ENCODE peak calls at places on chromosomes 1 and 21, in ten cellular contexts. One of them, this sample, is unnamed.

GRCh38 chr1:5752715-5753330 is 239.4 kb downstream of the NPHP4 start:
- DNase-seq in pancreas: peak; percentile 14
- DNase-seq in HL-60: no peak
- DNase-seq in cardiac muscle cell: no peak
- DNase-seq in nephron progenitor cell: no peak
- DNase-seq in left ventricle myocardium inferior: no peak
- DNase-seq in K562: no peak
- DNase-seq in HFFc6: no peak
- DNase-seq in CD4-positive, alpha-beta T cell: peak; percentile 24
- DNase-seq in lower lobe of right lung: no peak
- DNase-seq in this sample: no peak

GRCh38 chr1:118947790-118948189 is 40.4 kb downstream of the TBX15 start:
- DNase-seq in pancreas: no peak
- DNase-seq in HL-60: no peak
- DNase-seq in CD4-positive, alpha-beta T cell: no peak
- DNase-seq in HFFc6: peak; percentile 87
- DNase-seq in cardiac muscle cell: peak; percentile 66
- DNase-seq in K562: no peak
- DNase-seq in lower lobe of right lung: no peak
- DNase-seq in left ventricle myocardium inferior: no peak
- DNase-seq in nephron progenitor cell: no peak
- DNase-seq in this sample: no peak

GRCh38 chr1:77889240-77889637 is 815 bp downstream of the NEXN start:
- DNase-seq in HL-60: no peak
- DNase-seq in K562: peak; percentile 20
- DNase-seq in nephron progenitor cell: no peak
- DNase-seq in left ventricle myocardium inferior: no peak
- DNase-seq in cardiac muscle cell: peak; percentile 75
- DNase-seq in lower lobe of right lung: no peak
- DNase-seq in HFFc6: peak; percentile 41
- DNase-seq in pancreas: no peak
- DNase-seq in CD4-positive, alpha-beta T cell: no peak
- DNase-seq in this sample: no peak

GRCh38 chr1:234495231-234495990 is 16.4 kb upstream of the TARBP1 start:
- DNase-seq in lower lobe of right lung: no peak
- DNase-seq in cardiac muscle cell: peak; percentile 64
- DNase-seq in HFFc6: peak; percentile 97
- DNase-seq in pancreas: no peak
- DNase-seq in left ventricle myocardium inferior: no peak
- DNase-seq in nephron progenitor cell: no peak
- DNase-seq in CD4-positive, alpha-beta T cell: no peak
- DNase-seq in HL-60: no peak
- DNase-seq in K562: no peak
- DNase-seq in this sample: peak; percentile 64

GRCh38 chr1:188043536-188044245 is 1214.9 kb downstream of the PLA2G4A start:
- DNase-seq in cardiac muscle cell: no peak
- DNase-seq in nephron progenitor cell: no peak
- DNase-seq in K562: no peak
- DNase-seq in left ventricle myocardium inferior: no peak
- DNase-seq in HFFc6: no peak
- DNase-seq in HL-60: no peak
- DNase-seq in lower lobe of right lung: no peak
- DNase-seq in pancreas: no peak
- DNase-seq in CD4-positive, alpha-beta T cell: no peak
- DNase-seq in this sample: no peak

GRCh38 chr1:206658264-206658980 is 23.1 kb downstream of the DYRK3 start:
- DNase-seq in CD4-positive, alpha-beta T cell: peak; percentile 55
- DNase-seq in HFFc6: no peak
- DNase-seq in pancreas: no peak
- DNase-seq in K562: peak; percentile 95
- DNase-seq in left ventricle myocardium inferior: peak; percentile 60
- DNase-seq in HL-60: peak; percentile 54
- DNase-seq in nephron progenitor cell: peak; percentile 63
- DNase-seq in cardiac muscle cell: peak; percentile 32
- DNase-seq in lower lobe of right lung: peak; percentile 71
- DNase-seq in this sample: peak; percentile 67

GRCh38 chr1:156618853-156619581 is at the start of gene HAPLN2:
- DNase-seq in K562: no peak
- DNase-seq in CD4-positive, alpha-beta T cell: no peak
- DNase-seq in nephron progenitor cell: peak; percentile 61
- DNase-seq in lower lobe of right lung: no peak
- DNase-seq in left ventricle myocardium inferior: no peak
- DNase-seq in HFFc6: no peak
- DNase-seq in pancreas: no peak
- DNase-seq in cardiac muscle cell: no peak
- DNase-seq in HL-60: no peak
- DNase-seq in this sample: peak; percentile 37

GRCh38 chr1:5495596-5496410 is 496.4 kb downstream of the NPHP4 start:
- DNase-seq in cardiac muscle cell: no peak
- DNase-seq in left ventricle myocardium inferior: no peak
- DNase-seq in lower lobe of right lung: no peak
- DNase-seq in HFFc6: no peak
- DNase-seq in nephron progenitor cell: no peak
- DNase-seq in K562: no peak
- DNase-seq in HL-60: no peak
- DNase-seq in pancreas: no peak
- DNase-seq in CD4-positive, alpha-beta T cell: no peak
- DNase-seq in this sample: no peak

GRCh38 chr1:29832936-29833335 is 596.6 kb downstream of the PTPRU start:
- DNase-seq in HFFc6: no peak
- DNase-seq in lower lobe of right lung: no peak
- DNase-seq in left ventricle myocardium inferior: no peak
- DNase-seq in cardiac muscle cell: no peak
- DNase-seq in K562: no peak
- DNase-seq in CD4-positive, alpha-beta T cell: no peak
- DNase-seq in HL-60: no peak
- DNase-seq in nephron progenitor cell: no peak
- DNase-seq in pancreas: no peak
- DNase-seq in this sample: no peak

GRCh38 chr1:178689769-178690168 is 35.3 kb upstream of the RALGPS2 start:
- DNase-seq in CD4-positive, alpha-beta T cell: no peak
- DNase-seq in K562: no peak
- DNase-seq in cardiac muscle cell: no peak
- DNase-seq in HFFc6: no peak
- DNase-seq in nephron progenitor cell: no peak
- DNase-seq in lower lobe of right lung: no peak
- DNase-seq in left ventricle myocardium inferior: no peak
- DNase-seq in pancreas: no peak
- DNase-seq in HL-60: peak; percentile 18
- DNase-seq in this sample: no peak

GRCh38 chr21:22231013-22231412 is 1232.8 kb downstream of the NCAM2 start:
- DNase-seq in nephron progenitor cell: no peak
- DNase-seq in HL-60: no peak
- DNase-seq in CD4-positive, alpha-beta T cell: no peak
- DNase-seq in pancreas: no peak
- DNase-seq in K562: no peak
- DNase-seq in cardiac muscle cell: no peak
- DNase-seq in lower lobe of right lung: no peak
- DNase-seq in left ventricle myocardium inferior: no peak
- DNase-seq in HFFc6: no peak
- DNase-seq in this sample: no peak

GRCh38 chr1:22044690-22045420 is 7.7 kb upstream of the CDC42 start:
- DNase-seq in lower lobe of right lung: no peak
- DNase-seq in K562: no peak
- DNase-seq in CD4-positive, alpha-beta T cell: no peak
- DNase-seq in nephron progenitor cell: no peak
- DNase-seq in HL-60: no peak
- DNase-seq in cardiac muscle cell: peak; percentile 82
- DNase-seq in left ventricle myocardium inferior: no peak
- DNase-seq in HFFc6: peak; percentile 59
- DNase-seq in pancreas: no peak
- DNase-seq in this sample: no peak

GRCh38 chr1:226408285-226409184 is 642 bp upstream of the PARP1 start:
- DNase-seq in pancreas: peak; percentile 72
- DNase-seq in nephron progenitor cell: no peak
- DNase-seq in lower lobe of right lung: no peak
- DNase-seq in HFFc6: no peak
- DNase-seq in cardiac muscle cell: no peak
- DNase-seq in K562: no peak
- DNase-seq in HL-60: no peak
- DNase-seq in left ventricle myocardium inferior: no peak
- DNase-seq in CD4-positive, alpha-beta T cell: no peak
- DNase-seq in this sample: no peak

GRCh38 chr1:29657816-29658215 is 421.5 kb downstream of the PTPRU start:
- DNase-seq in HFFc6: no peak
- DNase-seq in left ventricle myocardium inferior: no peak
- DNase-seq in lower lobe of right lung: no peak
- DNase-seq in HL-60: no peak
- DNase-seq in pancreas: no peak
- DNase-seq in K562: no peak
- DNase-seq in cardiac muscle cell: no peak
- DNase-seq in nephron progenitor cell: no peak
- DNase-seq in CD4-positive, alpha-beta T cell: no peak
- DNase-seq in this sample: no peak

GRCh38 chr1:223670458-223671159 is 5.1 kb upstream of the CAPN8 start:
- DNase-seq in CD4-positive, alpha-beta T cell: no peak
- DNase-seq in nephron progenitor cell: peak; percentile 58
- DNase-seq in K562: peak; percentile 65
- DNase-seq in HL-60: peak; percentile 7
- DNase-seq in pancreas: no peak
- DNase-seq in cardiac muscle cell: peak; percentile 56
- DNase-seq in HFFc6: peak; percentile 45
- DNase-seq in left ventricle myocardium inferior: no peak
- DNase-seq in lower lobe of right lung: peak; percentile 62
- DNase-seq in this sample: peak; percentile 48

GRCh38 chr1:64357376-64357775 is 112.6 kb upstream of the CACHD1 start:
- DNase-seq in cardiac muscle cell: no peak
- DNase-seq in left ventricle myocardium inferior: no peak
- DNase-seq in nephron progenitor cell: peak; percentile 22
- DNase-seq in CD4-positive, alpha-beta T cell: no peak
- DNase-seq in lower lobe of right lung: no peak
- DNase-seq in HFFc6: no peak
- DNase-seq in HL-60: no peak
- DNase-seq in K562: no peak
- DNase-seq in pancreas: no peak
- DNase-seq in this sample: no peak

DNA sequence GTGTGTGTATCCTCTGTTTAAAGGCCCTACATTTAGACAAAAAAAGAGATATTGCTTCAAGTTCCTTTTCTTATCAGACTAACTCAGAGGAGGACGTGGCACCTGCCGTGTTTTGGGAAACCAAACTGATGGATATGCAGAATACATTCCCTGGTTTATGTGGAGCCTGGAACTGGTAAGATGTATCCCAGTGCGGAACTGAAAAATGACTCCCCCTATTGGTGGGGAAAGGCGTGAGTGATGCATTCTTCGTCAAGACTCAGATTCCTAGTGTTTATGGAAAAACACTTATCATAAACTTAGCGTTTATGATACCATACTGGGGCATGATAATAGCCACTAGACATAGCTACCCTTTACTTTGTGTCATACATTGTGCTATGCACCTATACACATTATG is 154.2 kb downstream of the ZNF326 start:
- DNase-seq in pancreas: no peak
- DNase-seq in HFFc6: no peak
- DNase-seq in left ventricle myocardium inferior: no peak
- DNase-seq in cardiac muscle cell: no peak
- DNase-seq in lower lobe of right lung: no peak
- DNase-seq in nephron progenitor cell: no peak
- DNase-seq in HL-60: no peak
- DNase-seq in K562: peak; percentile 12
- DNase-seq in CD4-positive, alpha-beta T cell: no peak
- DNase-seq in this sample: no peak
- TF ChIP-seq CTCF in pancreas: no peak
- TF ChIP-seq CTCF in HFFc6: no peak
- TF ChIP-seq CTCF in left ventricle myocardium inferior: no peak
- TF ChIP-seq CTCF in cardiac muscle cell: no peak
- TF ChIP-seq CTCF in lower lobe of right lung: no peak
- TF ChIP-seq CTCF in nephron progenitor cell: no peak
- TF ChIP-seq CTCF in HL-60: no peak
- TF ChIP-seq CTCF in K562: peak; percentile 7
- TF ChIP-seq CTCF in CD4-positive, alpha-beta T cell: no peak
- TF ChIP-seq CTCF in this sample: peak; percentile 5

GRCh38 chr1:217554849-217555248 is 76.0 kb downstream of the GPATCH2 start:
- DNase-seq in cardiac muscle cell: no peak
- DNase-seq in left ventricle myocardium inferior: no peak
- DNase-seq in lower lobe of right lung: no peak
- DNase-seq in HFFc6: no peak
- DNase-seq in K562: no peak
- DNase-seq in nephron progenitor cell: no peak
- DNase-seq in CD4-positive, alpha-beta T cell: no peak
- DNase-seq in pancreas: no peak
- DNase-seq in HL-60: no peak
- DNase-seq in this sample: no peak
- TF ChIP-seq CTCF in cardiac muscle cell: no peak
- TF ChIP-seq CTCF in left ventricle myocardium inferior: no peak
- TF ChIP-seq CTCF in lower lobe of right lung: no peak
- TF ChIP-seq CTCF in HFFc6: no peak
- TF ChIP-seq CTCF in K562: no peak
- TF ChIP-seq CTCF in nephron progenitor cell: no peak
- TF ChIP-seq CTCF in CD4-positive, alpha-beta T cell: no peak
- TF ChIP-seq CTCF in pancreas: no peak
- TF ChIP-seq CTCF in HL-60: no peak
- TF ChIP-seq CTCF in this sample: no peak

DNA sequence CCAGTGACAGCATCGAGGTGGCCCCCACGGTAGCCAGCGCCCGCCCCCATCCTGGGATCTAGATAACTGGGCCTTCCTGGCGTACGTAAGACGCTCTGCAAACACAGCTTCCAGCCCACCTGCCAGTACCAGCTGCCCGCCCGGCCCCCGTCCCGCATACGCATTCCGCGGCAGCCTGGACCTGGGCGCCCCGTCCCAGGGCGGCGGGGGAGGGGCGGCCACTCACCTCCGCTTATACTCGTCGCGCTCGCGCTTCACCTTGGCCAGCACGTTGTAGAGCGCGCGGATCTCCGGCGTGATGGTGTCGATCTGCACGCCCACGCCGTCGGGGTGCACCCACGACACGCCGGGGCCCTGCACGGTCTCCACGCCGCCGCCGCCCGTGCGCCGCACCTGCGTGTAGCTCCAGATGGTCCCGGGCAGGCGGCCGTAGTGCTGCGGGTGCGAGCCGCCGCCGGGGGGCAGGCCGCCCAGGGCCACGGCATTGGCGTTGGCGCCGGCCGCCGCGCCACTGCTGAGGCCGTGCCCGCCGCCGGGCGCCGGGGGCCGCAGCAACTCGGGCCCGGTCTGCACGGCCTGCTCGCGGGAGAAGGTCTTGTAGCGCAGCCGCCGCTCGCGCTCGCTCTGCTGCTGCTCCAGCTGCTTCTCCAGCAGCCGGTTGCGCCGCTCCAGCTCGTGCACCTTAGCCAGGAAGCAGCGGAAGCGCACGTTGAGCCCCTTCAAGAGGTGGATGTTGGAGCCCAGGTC is 861 bp downstream of the IFFO2 start:
- DNase-seq in pancreas: peak; percentile 87
- DNase-seq in left ventricle myocardium inferior: no peak
- DNase-seq in lower lobe of right lung: peak; percentile 73
- DNase-seq in HFFc6: no peak
- DNase-seq in HL-60: peak; percentile 40
- DNase-seq in cardiac muscle cell: peak; percentile 59
- DNase-seq in nephron progenitor cell: peak; percentile 66
- DNase-seq in CD4-positive, alpha-beta T cell: peak; percentile 58
- DNase-seq in K562: peak; percentile 47
- DNase-seq in this sample: peak; percentile 70
- TF ChIP-seq CTCF in pancreas: no peak
- TF ChIP-seq CTCF in left ventricle myocardium inferior: no peak
- TF ChIP-seq CTCF in lower lobe of right lung: no peak
- TF ChIP-seq CTCF in HFFc6: peak; percentile 47
- TF ChIP-seq CTCF in HL-60: no peak
- TF ChIP-seq CTCF in cardiac muscle cell: no peak
- TF ChIP-seq CTCF in nephron progenitor cell: no peak
- TF ChIP-seq CTCF in CD4-positive, alpha-beta T cell: no peak
- TF ChIP-seq CTCF in K562: no peak
- TF ChIP-seq CTCF in this sample: no peak

GRCh38 chr1:210731193-210731592 is 402.5 kb downstream of the HHAT start:
- DNase-seq in pancreas: no peak
- DNase-seq in HFFc6: no peak
- DNase-seq in cardiac muscle cell: no peak
- DNase-seq in lower lobe of right lung: no peak
- DNase-seq in K562: no peak
- DNase-seq in HL-60: peak; percentile 66
- DNase-seq in nephron progenitor cell: no peak
- DNase-seq in left ventricle myocardium inferior: no peak
- DNase-seq in CD4-positive, alpha-beta T cell: no peak
- DNase-seq in this sample: no peak
- TF ChIP-seq CTCF in pancreas: no peak
- TF ChIP-seq CTCF in HFFc6: no peak
- TF ChIP-seq CTCF in cardiac muscle cell: no peak
- TF ChIP-seq CTCF in lower lobe of right lung: no peak
- TF ChIP-seq CTCF in K562: no peak
- TF ChIP-seq CTCF in HL-60: no peak
- TF ChIP-seq CTCF in nephron progenitor cell: no peak
- TF ChIP-seq CTCF in left ventricle myocardium inferior: no peak
- TF ChIP-seq CTCF in CD4-positive, alpha-beta T cell: no peak
- TF ChIP-seq CTCF in this sample: no peak